ENCODE peak calls at places on chromosome 3, in six cellular contexts. One of them, this sample, is unnamed.

GRCh38 chr3:186162221-186162620 is 53.3 kb upstream of the ETV5 start:
- DNase-seq in amniotic stem cell: no peak
- DNase-seq in GM18507: no peak
- DNase-seq in NCI-H2029: peak; percentile 9
- DNase-seq in left cardiac atrium: no peak
- DNase-seq in activated CD4-positive, alpha-beta T cell treated with anti-CD3 and anti-CD28 coated beads, Interleukin-2, amount 50 U/mL, for 1 hour: no peak
- DNase-seq in this sample: no peak

GRCh38 chr3:99544819-99545281 is 93.5 kb upstream of the COL8A1 start:
- DNase-seq in amniotic stem cell: no peak
- DNase-seq in GM18507: no peak
- DNase-seq in NCI-H2029: no peak
- DNase-seq in left cardiac atrium: peak; percentile 72
- DNase-seq in activated CD4-positive, alpha-beta T cell treated with anti-CD3 and anti-CD28 coated beads, Interleukin-2, amount 50 U/mL, for 1 hour: no peak
- DNase-seq in this sample: no peak

GRCh38 chr3:58488962-58489361 is 2.9 kb upstream of the KCTD6 start:
- DNase-seq in amniotic stem cell: no peak
- DNase-seq in GM18507: no peak
- DNase-seq in NCI-H2029: no peak
- DNase-seq in left cardiac atrium: no peak
- DNase-seq in activated CD4-positive, alpha-beta T cell treated with anti-CD3 and anti-CD28 coated beads, Interleukin-2, amount 50 U/mL, for 1 hour: no peak
- DNase-seq in this sample: no peak

GRCh38 chr3:71931930-71932329 is 147.0 kb upstream of the PROK2 start:
- DNase-seq in amniotic stem cell: no peak
- DNase-seq in GM18507: no peak
- DNase-seq in NCI-H2029: no peak
- DNase-seq in left cardiac atrium: no peak
- DNase-seq in activated CD4-positive, alpha-beta T cell treated with anti-CD3 and anti-CD28 coated beads, Interleukin-2, amount 50 U/mL, for 1 hour: no peak
- DNase-seq in this sample: no peak

GRCh38 chr3:155323063-155323666 is 29.7 kb upstream of the STRIT1 start:
- DNase-seq in amniotic stem cell: peak; percentile 45
- DNase-seq in GM18507: peak; percentile 9
- DNase-seq in NCI-H2029: peak; percentile 74
- DNase-seq in left cardiac atrium: no peak
- DNase-seq in activated CD4-positive, alpha-beta T cell treated with anti-CD3 and anti-CD28 coated beads, Interleukin-2, amount 50 U/mL, for 1 hour: no peak
- DNase-seq in this sample: peak; percentile 59

GRCh38 chr3:54056521-54056920 is 65.8 kb upstream of the CACNA2D3 start:
- DNase-seq in amniotic stem cell: no peak
- DNase-seq in GM18507: no peak
- DNase-seq in NCI-H2029: no peak
- DNase-seq in left cardiac atrium: no peak
- DNase-seq in activated CD4-positive, alpha-beta T cell treated with anti-CD3 and anti-CD28 coated beads, Interleukin-2, amount 50 U/mL, for 1 hour: no peak
- DNase-seq in this sample: no peak

GRCh38 chr3:125104639-125105038 is 48.8 kb upstream of the HEG1 start:
- DNase-seq in amniotic stem cell: no peak
- DNase-seq in GM18507: no peak
- DNase-seq in NCI-H2029: no peak
- DNase-seq in left cardiac atrium: no peak
- DNase-seq in activated CD4-positive, alpha-beta T cell treated with anti-CD3 and anti-CD28 coated beads, Interleukin-2, amount 50 U/mL, for 1 hour: no peak
- DNase-seq in this sample: no peak

GRCh38 chr3:45795882-45796765 is at the start of gene SLC6A20:
- DNase-seq in amniotic stem cell: no peak
- DNase-seq in GM18507: peak; percentile 8
- DNase-seq in NCI-H2029: peak; percentile 30
- DNase-seq in left cardiac atrium: no peak
- DNase-seq in activated CD4-positive, alpha-beta T cell treated with anti-CD3 and anti-CD28 coated beads, Interleukin-2, amount 50 U/mL, for 1 hour: no peak
- DNase-seq in this sample: no peak

This sample was measured in AG08396.